ENCODE peak calls at places on chromosomes 2 and 18, in nine cellular contexts. One of them, this sample, is unnamed.

GRCh38 chr2:138029238-138029637 is 65.0 kb downstream of the HNMT start:
- DNase-seq in stimulated activated CD4-positive, alpha-beta T cell treated with anti-CD3 and anti-CD28 coated beads, Interleukin-2, amount 100 ng/mL, for 48 hours: no peak
- DNase-seq in WTC11: no peak
- DNase-seq in activated T-cell treated with anti-CD3 and anti-CD28 coated beads for 48 hours: no peak
- DNase-seq in Calu3: no peak
- DNase-seq in cardiac septum: no peak
- DNase-seq in occipital lobe: no peak
- DNase-seq in naive thymus-derived CD8-positive, alpha-beta T cell: no peak
- DNase-seq in tibial nerve: no peak
- DNase-seq in this sample: no peak

GRCh38 chr2:222842517-222843174 is 18.2 kb upstream of the ACSL3 start:
- DNase-seq in stimulated activated CD4-positive, alpha-beta T cell treated with anti-CD3 and anti-CD28 coated beads, Interleukin-2, amount 100 ng/mL, for 48 hours: no peak
- DNase-seq in WTC11: no peak
- DNase-seq in activated T-cell treated with anti-CD3 and anti-CD28 coated beads for 48 hours: no peak
- DNase-seq in Calu3: no peak
- DNase-seq in cardiac septum: no peak
- DNase-seq in occipital lobe: no peak
- DNase-seq in naive thymus-derived CD8-positive, alpha-beta T cell: no peak
- DNase-seq in tibial nerve: no peak
- DNase-seq in this sample: peak

GRCh38 chr2:177983183-177983788 is 89.3 kb downstream of the PDE11A start:
- DNase-seq in stimulated activated CD4-positive, alpha-beta T cell treated with anti-CD3 and anti-CD28 coated beads, Interleukin-2, amount 100 ng/mL, for 48 hours: peak
- DNase-seq in WTC11: peak
- DNase-seq in activated T-cell treated with anti-CD3 and anti-CD28 coated beads for 48 hours: no peak
- DNase-seq in Calu3: peak
- DNase-seq in cardiac septum: no peak
- DNase-seq in occipital lobe: no peak
- DNase-seq in naive thymus-derived CD8-positive, alpha-beta T cell: peak
- DNase-seq in tibial nerve: no peak
- DNase-seq in this sample: peak

GRCh38 chr2:226352941-226353558 is 446.6 kb downstream of the IRS1 start:
- DNase-seq in stimulated activated CD4-positive, alpha-beta T cell treated with anti-CD3 and anti-CD28 coated beads, Interleukin-2, amount 100 ng/mL, for 48 hours: no peak
- DNase-seq in WTC11: no peak
- DNase-seq in activated T-cell treated with anti-CD3 and anti-CD28 coated beads for 48 hours: no peak
- DNase-seq in Calu3: no peak
- DNase-seq in cardiac septum: no peak
- DNase-seq in occipital lobe: no peak
- DNase-seq in naive thymus-derived CD8-positive, alpha-beta T cell: no peak
- DNase-seq in tibial nerve: no peak
- DNase-seq in this sample: no peak

GRCh38 chr2:229071292-229071976 is 199.7 kb downstream of the PID1 start:
- DNase-seq in stimulated activated CD4-positive, alpha-beta T cell treated with anti-CD3 and anti-CD28 coated beads, Interleukin-2, amount 100 ng/mL, for 48 hours: no peak
- DNase-seq in WTC11: no peak
- DNase-seq in activated T-cell treated with anti-CD3 and anti-CD28 coated beads for 48 hours: no peak
- DNase-seq in Calu3: no peak
- DNase-seq in cardiac septum: no peak
- DNase-seq in occipital lobe: no peak
- DNase-seq in naive thymus-derived CD8-positive, alpha-beta T cell: no peak
- DNase-seq in tibial nerve: no peak
- DNase-seq in this sample: peak

GRCh38 chr2:127100261-127101047 is 6.5 kb downstream of the BIN1 start:
- DNase-seq in stimulated activated CD4-positive, alpha-beta T cell treated with anti-CD3 and anti-CD28 coated beads, Interleukin-2, amount 100 ng/mL, for 48 hours: no peak
- DNase-seq in WTC11: no peak
- DNase-seq in activated T-cell treated with anti-CD3 and anti-CD28 coated beads for 48 hours: no peak
- DNase-seq in Calu3: peak
- DNase-seq in cardiac septum: no peak
- DNase-seq in occipital lobe: no peak
- DNase-seq in naive thymus-derived CD8-positive, alpha-beta T cell: no peak
- DNase-seq in tibial nerve: no peak
- DNase-seq in this sample: peak

GRCh38 chr2:229350928-229351327 is 79.8 kb upstream of the PID1 start:
- DNase-seq in stimulated activated CD4-positive, alpha-beta T cell treated with anti-CD3 and anti-CD28 coated beads, Interleukin-2, amount 100 ng/mL, for 48 hours: no peak
- DNase-seq in WTC11: no peak
- DNase-seq in activated T-cell treated with anti-CD3 and anti-CD28 coated beads for 48 hours: no peak
- DNase-seq in Calu3: no peak
- DNase-seq in cardiac septum: no peak
- DNase-seq in occipital lobe: no peak
- DNase-seq in naive thymus-derived CD8-positive, alpha-beta T cell: no peak
- DNase-seq in tibial nerve: no peak
- DNase-seq in this sample: no peak

GRCh38 chr2:23445450-23445868 is 60.5 kb downstream of the KLHL29 start:
- DNase-seq in stimulated activated CD4-positive, alpha-beta T cell treated with anti-CD3 and anti-CD28 coated beads, Interleukin-2, amount 100 ng/mL, for 48 hours: no peak
- DNase-seq in WTC11: no peak
- DNase-seq in activated T-cell treated with anti-CD3 and anti-CD28 coated beads for 48 hours: no peak
- DNase-seq in Calu3: no peak
- DNase-seq in cardiac septum: no peak
- DNase-seq in occipital lobe: no peak
- DNase-seq in naive thymus-derived CD8-positive, alpha-beta T cell: no peak
- DNase-seq in tibial nerve: no peak
- DNase-seq in this sample: no peak

GRCh38 chr2:47486858-47487497 is 84.0 kb downstream of the MSH2 start:
- DNase-seq in stimulated activated CD4-positive, alpha-beta T cell treated with anti-CD3 and anti-CD28 coated beads, Interleukin-2, amount 100 ng/mL, for 48 hours: no peak
- DNase-seq in WTC11: no peak
- DNase-seq in activated T-cell treated with anti-CD3 and anti-CD28 coated beads for 48 hours: no peak
- DNase-seq in Calu3: no peak
- DNase-seq in cardiac septum: no peak
- DNase-seq in occipital lobe: no peak
- DNase-seq in naive thymus-derived CD8-positive, alpha-beta T cell: no peak
- DNase-seq in tibial nerve: no peak
- DNase-seq in this sample: no peak

GRCh38 chr2:160325413-160325812 is 125.3 kb upstream of the ITGB6 start:
- DNase-seq in stimulated activated CD4-positive, alpha-beta T cell treated with anti-CD3 and anti-CD28 coated beads, Interleukin-2, amount 100 ng/mL, for 48 hours: no peak
- DNase-seq in WTC11: no peak
- DNase-seq in activated T-cell treated with anti-CD3 and anti-CD28 coated beads for 48 hours: no peak
- DNase-seq in Calu3: no peak
- DNase-seq in cardiac septum: no peak
- DNase-seq in occipital lobe: no peak
- DNase-seq in naive thymus-derived CD8-positive, alpha-beta T cell: no peak
- DNase-seq in tibial nerve: no peak
- DNase-seq in this sample: no peak

GRCh38 chr2:11343344-11343625 is 1.2 kb downstream of the ROCK2 start:
- DNase-seq in stimulated activated CD4-positive, alpha-beta T cell treated with anti-CD3 and anti-CD28 coated beads, Interleukin-2, amount 100 ng/mL, for 48 hours: no peak
- DNase-seq in WTC11: no peak
- DNase-seq in activated T-cell treated with anti-CD3 and anti-CD28 coated beads for 48 hours: no peak
- DNase-seq in Calu3: no peak
- DNase-seq in cardiac septum: no peak
- DNase-seq in occipital lobe: no peak
- DNase-seq in naive thymus-derived CD8-positive, alpha-beta T cell: no peak
- DNase-seq in tibial nerve: no peak
- DNase-seq in this sample: no peak

GRCh38 chr2:236712961-236713673 is 143.5 kb downstream of the ACKR3 start:
- DNase-seq in stimulated activated CD4-positive, alpha-beta T cell treated with anti-CD3 and anti-CD28 coated beads, Interleukin-2, amount 100 ng/mL, for 48 hours: no peak
- DNase-seq in WTC11: no peak
- DNase-seq in activated T-cell treated with anti-CD3 and anti-CD28 coated beads for 48 hours: no peak
- DNase-seq in Calu3: no peak
- DNase-seq in cardiac septum: no peak
- DNase-seq in occipital lobe: no peak
- DNase-seq in naive thymus-derived CD8-positive, alpha-beta T cell: no peak
- DNase-seq in tibial nerve: no peak
- DNase-seq in this sample: no peak

GRCh38 chr18:76857476-76857875 is 35.1 kb downstream of the ZNF236 start:
- DNase-seq in stimulated activated CD4-positive, alpha-beta T cell treated with anti-CD3 and anti-CD28 coated beads, Interleukin-2, amount 100 ng/mL, for 48 hours: no peak
- DNase-seq in WTC11: no peak
- DNase-seq in activated T-cell treated with anti-CD3 and anti-CD28 coated beads for 48 hours: no peak
- DNase-seq in Calu3: no peak
- DNase-seq in cardiac septum: no peak
- DNase-seq in occipital lobe: no peak
- DNase-seq in naive thymus-derived CD8-positive, alpha-beta T cell: no peak
- DNase-seq in tibial nerve: no peak
- DNase-seq in this sample: no peak

GRCh38 chr2:26563686-26564085 is 77.5 kb downstream of the CIB4 start:
- DNase-seq in stimulated activated CD4-positive, alpha-beta T cell treated with anti-CD3 and anti-CD28 coated beads, Interleukin-2, amount 100 ng/mL, for 48 hours: no peak
- DNase-seq in WTC11: no peak
- DNase-seq in activated T-cell treated with anti-CD3 and anti-CD28 coated beads for 48 hours: no peak
- DNase-seq in Calu3: no peak
- DNase-seq in cardiac septum: no peak
- DNase-seq in occipital lobe: no peak
- DNase-seq in naive thymus-derived CD8-positive, alpha-beta T cell: no peak
- DNase-seq in tibial nerve: no peak
- DNase-seq in this sample: no peak

GRCh38 chr2:218952160-218952559 is 7.3 kb upstream of the CDK5R2 start:
- DNase-seq in stimulated activated CD4-positive, alpha-beta T cell treated with anti-CD3 and anti-CD28 coated beads, Interleukin-2, amount 100 ng/mL, for 48 hours: no peak
- DNase-seq in WTC11: no peak
- DNase-seq in activated T-cell treated with anti-CD3 and anti-CD28 coated beads for 48 hours: no peak
- DNase-seq in Calu3: no peak
- DNase-seq in cardiac septum: peak
- DNase-seq in occipital lobe: no peak
- DNase-seq in naive thymus-derived CD8-positive, alpha-beta T cell: no peak
- DNase-seq in tibial nerve: no peak
- DNase-seq in this sample: no peak

GRCh38 chr2:88729061-88729745 is 37.7 kb downstream of the RPIA start:
- DNase-seq in stimulated activated CD4-positive, alpha-beta T cell treated with anti-CD3 and anti-CD28 coated beads, Interleukin-2, amount 100 ng/mL, for 48 hours: no peak
- DNase-seq in WTC11: no peak
- DNase-seq in activated T-cell treated with anti-CD3 and anti-CD28 coated beads for 48 hours: no peak
- DNase-seq in Calu3: no peak
- DNase-seq in cardiac septum: no peak
- DNase-seq in occipital lobe: no peak
- DNase-seq in naive thymus-derived CD8-positive, alpha-beta T cell: no peak
- DNase-seq in tibial nerve: no peak
- DNase-seq in this sample: no peak

GRCh38 chr2:168848220-168848619 is 42.0 kb downstream of the SPC25 start:
- DNase-seq in stimulated activated CD4-positive, alpha-beta T cell treated with anti-CD3 and anti-CD28 coated beads, Interleukin-2, amount 100 ng/mL, for 48 hours: no peak
- DNase-seq in WTC11: no peak
- DNase-seq in activated T-cell treated with anti-CD3 and anti-CD28 coated beads for 48 hours: no peak
- DNase-seq in Calu3: peak
- DNase-seq in cardiac septum: no peak
- DNase-seq in occipital lobe: no peak
- DNase-seq in naive thymus-derived CD8-positive, alpha-beta T cell: no peak
- DNase-seq in tibial nerve: no peak
- DNase-seq in this sample: no peak

GRCh38 chr2:207546822-207547221 is 17.1 kb downstream of the CREB1 start:
- DNase-seq in stimulated activated CD4-positive, alpha-beta T cell treated with anti-CD3 and anti-CD28 coated beads, Interleukin-2, amount 100 ng/mL, for 48 hours: no peak
- DNase-seq in WTC11: no peak
- DNase-seq in activated T-cell treated with anti-CD3 and anti-CD28 coated beads for 48 hours: no peak
- DNase-seq in Calu3: no peak
- DNase-seq in cardiac septum: no peak
- DNase-seq in occipital lobe: no peak
- DNase-seq in naive thymus-derived CD8-positive, alpha-beta T cell: no peak
- DNase-seq in tibial nerve: no peak
- DNase-seq in this sample: no peak

GRCh38 chr18:76875390-76876330 is 53.3 kb downstream of the ZNF236 start:
- DNase-seq in stimulated activated CD4-positive, alpha-beta T cell treated with anti-CD3 and anti-CD28 coated beads, Interleukin-2, amount 100 ng/mL, for 48 hours: peak
- DNase-seq in WTC11: peak
- DNase-seq in activated T-cell treated with anti-CD3 and anti-CD28 coated beads for 48 hours: peak
- DNase-seq in Calu3: peak
- DNase-seq in cardiac septum: no peak
- DNase-seq in occipital lobe: no peak
- DNase-seq in naive thymus-derived CD8-positive, alpha-beta T cell: peak
- DNase-seq in tibial nerve: no peak
- DNase-seq in this sample: peak

GRCh38 chr2:231221761-231222160 is 23.3 kb downstream of the ARMC9 start:
- DNase-seq in stimulated activated CD4-positive, alpha-beta T cell treated with anti-CD3 and anti-CD28 coated beads, Interleukin-2, amount 100 ng/mL, for 48 hours: no peak
- DNase-seq in WTC11: no peak
- DNase-seq in activated T-cell treated with anti-CD3 and anti-CD28 coated beads for 48 hours: no peak
- DNase-seq in Calu3: no peak
- DNase-seq in cardiac septum: no peak
- DNase-seq in occipital lobe: no peak
- DNase-seq in naive thymus-derived CD8-positive, alpha-beta T cell: no peak
- DNase-seq in tibial nerve: no peak
- DNase-seq in this sample: no peak

This sample was measured in trophoblast cell.